ENCODE peak calls at places on chromosomes 13 and 19, in six cellular contexts. U, H, E, X, V and F are unnamed samples.

GRCh38 chr19:52722062-52723005 is 12.5 kb downstream of the ZNF611 start:
- DNase-seq in U (no peak), E (no peak), V (no peak), X (no peak), H (peak), F (no peak)

GRCh38 chr19:51637362-51637978 is 7.3 kb upstream of the SIGLEC5 start:
- DNase-seq in E (no peak), X (no peak), U (no peak), H (peak), V (peak), F (no peak)

GRCh38 chr13:43085545-43085944 is 62.2 kb downstream of the DNAJC15 start:
- DNase-seq in U (peak), X (peak), E (no peak), V (peak), H (peak), F (no peak)

GRCh38 chr13:79679334-79679733 is 198.4 kb downstream of the NDFIP2 start:
- DNase-seq in U (no peak), E (peak), V (peak), X (peak), H (peak), F (no peak)

GRCh38 chr13:23934481-23934880 is 37.2 kb upstream of the C1QTNF9B start:
- DNase-seq in X (no peak), V (no peak), U (no peak), E (no peak), H (no peak), F (no peak)

GRCh38 chr13:23427342-23428182 is 5.9 kb downstream of the SACS start:
- DNase-seq in V (peak), H (peak), X (no peak), E (no peak), U (no peak), F (no peak)

GRCh38 chr13:84126671-84127171 is 244.4 kb upstream of the SLITRK1 start:
- DNase-seq in E (no peak), V (no peak), U (no peak), X (no peak), H (no peak), F (no peak)

GRCh38 chr19:45767881-45768643 is 990 bp downstream of the SIX5 start:
- DNase-seq in U (peak), X (peak), H (peak), E (peak), V (peak), F (no peak)

GRCh38 chr19:10206226-10206873 is 11.6 kb upstream of the DNMT1 start:
- DNase-seq in X (no peak), H (peak), E (no peak), U (no peak), V (peak), F (no peak)

GRCh38 chr19:45164577-45165335 is 4.0 kb upstream of the NKPD1 start:
- DNase-seq in E (peak), U (peak), H (no peak), V (no peak), X (no peak), F (peak)

GRCh38 chr13:59494560-59494970 is 669.2 kb downstream of the DIAPH3 start:
- DNase-seq in H (no peak), X (peak), E (no peak), U (no peak), V (no peak), F (no peak)

GRCh38 chr13:113926951-113927660 is 46.8 kb downstream of the C13orf46 start:
- DNase-seq in H (no peak), E (no peak), U (no peak), X (no peak), V (no peak), F (no peak)

GRCh38 chr19:45104658-45105384 is 11.8 kb downstream of the PPP1R37 start:
- DNase-seq in H (no peak), U (peak), X (peak), E (no peak), V (no peak), F (no peak)

GRCh38 chr13:95300625-95301134 is 571 bp downstream of the ABCC4 start:
- DNase-seq in H (peak), X (no peak), V (peak), U (peak), E (peak), F (peak)

GRCh38 chr13:112510002-112510780 is 77.8 kb downstream of the TUBGCP3 start:
- DNase-seq in U (no peak), H (peak), X (peak), V (peak), E (peak), F (no peak)

GRCh38 chr19:11481777-11482383 is 1.0 kb upstream of the ELAVL3 start:
- DNase-seq in E (peak), U (peak), H (peak), X (peak), V (peak), F (peak)